ENCODE peak calls at places on chromosomes 6 and 20, in seven cellular contexts. One of them, this sample, is unnamed.

GRCh38 chr6:110816677-110817076 is 1.4 kb upstream of the CDK19 start:
- DNase-seq in activated naive CD4-positive, alpha-beta T cell treated with anti-CD3 and anti-CD28 coated beads, Interleukin-2, amount 50 U/mL, for 16 hours: no peak
- DNase-seq in fibroblast of gingiva: no peak
- DNase-seq in gastrocnemius medialis: no peak
- DNase-seq in progenitor cell of endocrine pancreas: no peak
- DNase-seq in H9: no peak
- DNase-seq in endothelial cell: no peak
- DNase-seq in this sample: no peak

GRCh38 chr6:22551280-22551679 is 18.1 kb upstream of the HDGFL1 start:
- DNase-seq in activated naive CD4-positive, alpha-beta T cell treated with anti-CD3 and anti-CD28 coated beads, Interleukin-2, amount 50 U/mL, for 16 hours: no peak
- DNase-seq in fibroblast of gingiva: peak; percentile 28
- DNase-seq in gastrocnemius medialis: no peak
- DNase-seq in progenitor cell of endocrine pancreas: no peak
- DNase-seq in H9: no peak
- DNase-seq in endothelial cell: no peak
- DNase-seq in this sample: no peak

GRCh38 chr6:38045701-38046305 is 226.3 kb downstream of the ZFAND3 start:
- DNase-seq in activated naive CD4-positive, alpha-beta T cell treated with anti-CD3 and anti-CD28 coated beads, Interleukin-2, amount 50 U/mL, for 16 hours: no peak
- DNase-seq in fibroblast of gingiva: no peak
- DNase-seq in gastrocnemius medialis: no peak
- DNase-seq in progenitor cell of endocrine pancreas: no peak
- DNase-seq in H9: no peak
- DNase-seq in endothelial cell: no peak
- DNase-seq in this sample: no peak

GRCh38 chr6:147397306-147397705 is 111.2 kb upstream of the SAMD5 start:
- DNase-seq in activated naive CD4-positive, alpha-beta T cell treated with anti-CD3 and anti-CD28 coated beads, Interleukin-2, amount 50 U/mL, for 16 hours: no peak
- DNase-seq in fibroblast of gingiva: no peak
- DNase-seq in gastrocnemius medialis: no peak
- DNase-seq in progenitor cell of endocrine pancreas: no peak
- DNase-seq in H9: no peak
- DNase-seq in endothelial cell: no peak
- DNase-seq in this sample: no peak

GRCh38 chr6:47414517-47415167 is 62.9 kb upstream of the CD2AP start:
- DNase-seq in activated naive CD4-positive, alpha-beta T cell treated with anti-CD3 and anti-CD28 coated beads, Interleukin-2, amount 50 U/mL, for 16 hours: no peak
- DNase-seq in fibroblast of gingiva: peak; percentile 68
- DNase-seq in gastrocnemius medialis: no peak
- DNase-seq in progenitor cell of endocrine pancreas: no peak
- DNase-seq in H9: no peak
- DNase-seq in endothelial cell: no peak
- DNase-seq in this sample: peak; percentile 27

GRCh38 chr6:106702451-106703110 is 73.2 kb downstream of the QRSL1 start:
- DNase-seq in activated naive CD4-positive, alpha-beta T cell treated with anti-CD3 and anti-CD28 coated beads, Interleukin-2, amount 50 U/mL, for 16 hours: no peak
- DNase-seq in fibroblast of gingiva: no peak
- DNase-seq in gastrocnemius medialis: no peak
- DNase-seq in progenitor cell of endocrine pancreas: no peak
- DNase-seq in H9: no peak
- DNase-seq in endothelial cell: no peak
- DNase-seq in this sample: no peak

GRCh38 chr6:81613606-81614005 is 138.9 kb downstream of the TENT5A start:
- DNase-seq in activated naive CD4-positive, alpha-beta T cell treated with anti-CD3 and anti-CD28 coated beads, Interleukin-2, amount 50 U/mL, for 16 hours: no peak
- DNase-seq in fibroblast of gingiva: peak; percentile 25
- DNase-seq in gastrocnemius medialis: no peak
- DNase-seq in progenitor cell of endocrine pancreas: no peak
- DNase-seq in H9: no peak
- DNase-seq in endothelial cell: no peak
- DNase-seq in this sample: no peak

GRCh38 chr20:38723069-38723981 is 961 bp upstream of the SLC32A1 start:
- DNase-seq in activated naive CD4-positive, alpha-beta T cell treated with anti-CD3 and anti-CD28 coated beads, Interleukin-2, amount 50 U/mL, for 16 hours: peak; percentile 14
- DNase-seq in fibroblast of gingiva: no peak
- DNase-seq in gastrocnemius medialis: no peak
- DNase-seq in progenitor cell of endocrine pancreas: no peak
- DNase-seq in H9: peak; percentile 46
- DNase-seq in endothelial cell: peak; percentile 25
- DNase-seq in this sample: no peak

GRCh38 chr6:107624541-107624940 is 134.6 kb downstream of the SOBP start:
- DNase-seq in activated naive CD4-positive, alpha-beta T cell treated with anti-CD3 and anti-CD28 coated beads, Interleukin-2, amount 50 U/mL, for 16 hours: no peak
- DNase-seq in fibroblast of gingiva: no peak
- DNase-seq in gastrocnemius medialis: no peak
- DNase-seq in progenitor cell of endocrine pancreas: no peak
- DNase-seq in H9: no peak
- DNase-seq in endothelial cell: no peak
- DNase-seq in this sample: no peak

GRCh38 chr6:137237413-137238170 is 18.4 kb upstream of the IFNGR1 start:
- DNase-seq in activated naive CD4-positive, alpha-beta T cell treated with anti-CD3 and anti-CD28 coated beads, Interleukin-2, amount 50 U/mL, for 16 hours: no peak
- DNase-seq in fibroblast of gingiva: peak; percentile 64
- DNase-seq in gastrocnemius medialis: no peak
- DNase-seq in progenitor cell of endocrine pancreas: no peak
- DNase-seq in H9: no peak
- DNase-seq in endothelial cell: no peak
- DNase-seq in this sample: no peak

GRCh38 chr20:325889-326644 is 715 bp downstream of the SOX12 start:
- DNase-seq in activated naive CD4-positive, alpha-beta T cell treated with anti-CD3 and anti-CD28 coated beads, Interleukin-2, amount 50 U/mL, for 16 hours: peak; percentile 56
- DNase-seq in fibroblast of gingiva: peak; percentile 64
- DNase-seq in gastrocnemius medialis: no peak
- DNase-seq in progenitor cell of endocrine pancreas: peak; percentile 55
- DNase-seq in H9: peak; percentile 69
- DNase-seq in endothelial cell: peak; percentile 67
- DNase-seq in this sample: peak; percentile 25

GRCh38 chr6:133890941-133891813 is 2.3 kb downstream of the TCF21 start:
- DNase-seq in activated naive CD4-positive, alpha-beta T cell treated with anti-CD3 and anti-CD28 coated beads, Interleukin-2, amount 50 U/mL, for 16 hours: peak; percentile 15
- DNase-seq in fibroblast of gingiva: peak; percentile 15
- DNase-seq in gastrocnemius medialis: no peak
- DNase-seq in progenitor cell of endocrine pancreas: no peak
- DNase-seq in H9: peak; percentile 77
- DNase-seq in endothelial cell: peak; percentile 21
- DNase-seq in this sample: no peak

GRCh38 chr6:156425374-156425773 is 351.8 kb upstream of the ARID1B start:
- DNase-seq in activated naive CD4-positive, alpha-beta T cell treated with anti-CD3 and anti-CD28 coated beads, Interleukin-2, amount 50 U/mL, for 16 hours: no peak
- DNase-seq in fibroblast of gingiva: peak; percentile 21
- DNase-seq in gastrocnemius medialis: no peak
- DNase-seq in progenitor cell of endocrine pancreas: no peak
- DNase-seq in H9: no peak
- DNase-seq in endothelial cell: no peak
- DNase-seq in this sample: no peak

GRCh38 chr6:30212865-30213653 is at the start of gene TRIM26:
- DNase-seq in activated naive CD4-positive, alpha-beta T cell treated with anti-CD3 and anti-CD28 coated beads, Interleukin-2, amount 50 U/mL, for 16 hours: peak; percentile 95
- DNase-seq in fibroblast of gingiva: peak; percentile 96
- DNase-seq in gastrocnemius medialis: peak; percentile 96
- DNase-seq in progenitor cell of endocrine pancreas: peak; percentile 95
- DNase-seq in H9: peak; percentile 98
- DNase-seq in endothelial cell: peak; percentile 95
- DNase-seq in this sample: peak; percentile 95

This sample was measured in KG1.